ENCODE peak calls at places on chromosome 11, in five cellular contexts. W, Y, Z, J and T are unnamed samples.

GRCh38 chr11:70742553-70743291 is 344.4 kb downstream of the CTTN start:
- DNase-seq in Y (no peak), W (no peak), J (no peak), Z (no peak), T (no peak)

GRCh38 chr11:13535819-13536218 is 40.0 kb upstream of the PTH start:
- DNase-seq in W (no peak), Y (no peak), J (no peak), Z (no peak), T (no peak)

GRCh38 chr11:73257342-73258103 is 14.6 kb upstream of the P2RY6 start:
- DNase-seq in Y (peak; percentile 87), W (peak; percentile 91), J (no peak), Z (no peak), T (no peak)

GRCh38 chr11:80241766-80242165 is 800.9 kb upstream of the TENM4 start:
- DNase-seq in J (no peak), Y (no peak), W (peak; percentile 4), Z (no peak), T (no peak)

GRCh38 chr11:131609317-131609716 is 238.9 kb downstream of the NTM start:
- DNase-seq in Y (no peak), J (no peak), Z (no peak), W (peak; percentile 46), T (no peak)

GRCh38 chr11:2923446-2924375 is 5.5 kb downstream of the PHLDA2 start:
- DNase-seq in J (no peak), Y (no peak), Z (no peak), W (no peak), T (no peak)

GRCh38 chr11:19889531-19889930 is 176.9 kb downstream of the NAV2 start:
- DNase-seq in J (no peak), Z (no peak), W (peak; percentile 38), Y (no peak), T (no peak)

GRCh38 chr11:128536521-128536920 is 50.8 kb downstream of the ETS1 start:
- DNase-seq in J (no peak), W (no peak), Z (no peak), Y (no peak), T (no peak)

GRCh38 chr11:96049426-96049825 is 125.5 kb upstream of the MTMR2 start:
- DNase-seq in W (peak; percentile 76), J (no peak), Y (no peak), Z (no peak), T (no peak)

GRCh38 chr11:13486926-13487660 is 8.7 kb downstream of the PTH start:
- DNase-seq in Y (no peak), Z (peak; percentile 2), J (peak; percentile 76), W (no peak), T (no peak)

GRCh38 chr11:12680246-12680939 is 6.2 kb downstream of the TEAD1 start:
- DNase-seq in W (peak; percentile 91), Z (peak; percentile 82), J (no peak), Y (peak; percentile 84), T (peak; percentile 82)

GRCh38 chr11:115333106-115333505 is 171.1 kb downstream of the CADM1 start:
- DNase-seq in Y (no peak), Z (no peak), W (peak; percentile 65), J (no peak), T (no peak)

GRCh38 chr11:72814831-72815618 is 814 bp downstream of the ATG16L2 start:
- DNase-seq in J (no peak), Y (peak; percentile 79), W (peak; percentile 54), Z (no peak), T (no peak)

GRCh38 chr11:61349189-61349751 is 12.4 kb downstream of the CYB561A3 start:
- DNase-seq in W (no peak), Y (peak; percentile 59), J (no peak), Z (no peak), T (no peak)

GRCh38 chr11:118841469-118842222 is 42.0 kb upstream of the CXCR5 start:
- DNase-seq in Z (no peak), W (no peak), J (no peak), Y (no peak), T (no peak)

GRCh38 chr11:58059011-58059358 is 28.2 kb downstream of the OR6Q1 start:
- DNase-seq in W (peak; percentile 92), Y (no peak), Z (no peak), J (no peak), T (no peak)

GRCh38 chr11:14907411-14908213 is 15.6 kb upstream of the CYP2R1 start:
- DNase-seq in Y (peak; percentile 78), W (peak; percentile 21), J (peak; percentile 85), Z (peak; percentile 32), T (peak; percentile 24)

GRCh38 chr11:19979519-19979845 is 180.8 kb downstream of the DBX1 start:
- DNase-seq in Z (no peak), Y (no peak), J (no peak), W (no peak), T (no peak)

GRCh38 chr11:86940122-86940777 is 14.9 kb downstream of the FZD4 start:
- DNase-seq in J (no peak), Y (no peak), W (peak; percentile 83), Z (no peak), T (no peak)

GRCh38 chr11:61120865-61121831 is 18.9 kb downstream of the CD5 start:
- DNase-seq in Z (no peak), W (peak; percentile 34), J (no peak), Y (no peak), T (no peak)

GRCh38 chr11:75461136-75461535 is 28.1 kb upstream of the KLHL35 start:
- DNase-seq in Y (no peak), J (no peak), W (no peak), Z (no peak), T (no peak)

GRCh38 chr11:118998388-118998717 is 415 bp downstream of the CENATAC start:
- DNase-seq in Y (no peak), J (no peak), Z (no peak), W (no peak), T (no peak)

GRCh38 chr11:17012712-17013547 is 1.3 kb downstream of the PLEKHA7 start:
- DNase-seq in Y (peak; percentile 78), Z (no peak), J (peak; percentile 89), W (peak; percentile 52), T (peak; percentile 23)

GRCh38 chr11:94315664-94316063 is 11.3 kb downstream of the IZUMO1R start:
- DNase-seq in W (peak; percentile 36), Y (no peak), J (no peak), Z (no peak), T (no peak)

GRCh38 chr11:12079726-12080556 is 30.4 kb upstream of the MICAL2 start:
- DNase-seq in Z (no peak), W (peak; percentile 99), J (no peak), Y (peak; percentile 94), T (no peak)

GRCh38 chr11:109865558-109866186 is 227.5 kb upstream of the ZC3H12C start:
- DNase-seq in Z (peak; percentile 12), Y (no peak), W (no peak), J (no peak), T (peak; percentile 6)

GRCh38 chr11:87391501-87391900 is 353.8 kb downstream of the TMEM135 start:
- DNase-seq in Y (no peak), W (no peak), Z (no peak), J (no peak), T (no peak)

GRCh38 chr11:5043385-5043784 is 2.9 kb upstream of the OR52J3 start:
- DNase-seq in J (no peak), Z (no peak), Y (no peak), W (peak; percentile 31), T (no peak)

GRCh38 chr11:68211546-68211945 is 1.6 kb downstream of the KMT5B start:
- DNase-seq in W (no peak), Z (no peak), Y (no peak), J (no peak), T (no peak)

DNA sequence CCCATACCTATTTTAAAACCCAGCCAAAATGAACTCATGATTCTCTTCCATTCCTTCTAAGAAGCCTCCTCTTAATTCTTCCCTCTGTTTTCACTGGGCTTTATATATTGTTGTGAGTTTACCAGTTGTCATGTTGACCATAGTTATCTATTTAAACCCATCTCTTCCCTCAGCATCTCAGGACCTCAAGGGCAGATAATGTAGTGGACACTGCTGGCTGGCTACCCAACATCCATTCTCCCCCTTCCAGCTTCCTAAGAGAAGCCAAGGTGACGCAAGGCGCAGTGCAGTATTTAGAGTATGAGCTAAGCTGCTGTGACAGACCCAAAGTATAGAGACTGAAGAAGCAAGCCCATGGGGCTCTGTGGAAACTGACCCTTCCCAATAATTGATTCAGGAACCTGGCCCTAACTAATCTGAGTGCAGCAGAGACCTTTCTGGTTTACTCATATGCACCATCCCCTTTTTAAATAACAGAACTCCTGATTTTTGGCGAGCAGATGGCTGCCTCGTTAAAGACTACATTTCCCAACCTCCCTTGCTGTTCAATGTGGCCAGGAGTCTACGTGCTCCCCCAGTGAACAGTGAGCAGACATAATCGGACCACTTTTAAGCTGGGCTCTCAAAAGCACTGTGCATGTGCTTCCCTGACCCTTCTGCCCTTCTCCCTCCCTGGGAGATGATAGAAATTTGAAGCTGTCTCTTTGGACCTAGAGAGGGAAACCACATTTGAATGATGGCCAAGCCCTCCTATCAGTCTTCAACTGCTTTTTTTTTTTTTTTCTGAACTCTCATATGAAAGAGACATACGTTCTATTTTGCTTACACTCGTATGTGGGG is 28.1 kb upstream of the CREB3L1 start:
- DNase-seq in W (peak; percentile 67), Z (no peak), Y (no peak), J (no peak), T (no peak)
- H3K27ac ChIP-seq in W (peak overlapping the region; percentile 94), Z (no peak overlapping the region), Y (no peak overlapping the region), J (no peak overlapping the region), T (no peak overlapping the region)

GRCh38 chr11:33690290-33691050 is 10.2 kb downstream of the C11orf91 start:
- DNase-seq in W (peak; percentile 99), Z (peak; percentile 43), Y (peak; percentile 86), J (no peak), T (peak; percentile 57)

GRCh38 chr11:33691051-33691864 is 9.4 kb downstream of the C11orf91 start:
- DNase-seq in Y (no peak), Z (no peak), W (no peak), J (no peak), T (no peak)

GRCh38 chr11:33687733-33688479 is 12.7 kb downstream of the C11orf91 start:
- DNase-seq in Z (no peak), W (peak; percentile 78), J (no peak), Y (no peak), T (peak; percentile 31)

GRCh38 chr11:33689506-33689905 is 11.1 kb downstream of the C11orf91 start:
- DNase-seq in Z (no peak), Y (no peak), W (no peak), J (no peak), T (no peak)

GRCh38 chr11:33689089-33689488 is 11.5 kb downstream of the C11orf91 start:
- DNase-seq in W (no peak), J (no peak), Z (no peak), Y (no peak), T (no peak)
- H3K27ac ChIP-seq in W (peak overlapping the region; percentile 82), J (no peak overlapping the region), Z (no peak overlapping the region), Y (peak overlapping the region; percentile 84), T (no peak overlapping the region)

GRCh38 chr11:830295-831131 is 2.2 kb upstream of the CD151 start:
- DNase-seq in Y (no peak), J (peak; percentile 73), Z (no peak), W (no peak), T (no peak)

GRCh38 chr11:829946-830294 is 2.2 kb downstream of the CRACR2B start:
- DNase-seq in W (no peak), J (no peak), Z (no peak), Y (no peak), T (no peak)

GRCh38 chr11:827861-828167 is at the start of gene CRACR2B:
- DNase-seq in Z (no peak), Y (no peak), W (no peak), J (no peak), T (no peak)

GRCh38 chr11:828501-829115 is 889 bp downstream of the CRACR2B start:
- DNase-seq in Y (no peak), W (no peak), J (peak; percentile 67), Z (no peak), T (no peak)

GRCh38 chr11:829116-829945 is 1.6 kb downstream of the CRACR2B start:
- DNase-seq in W (no peak), Z (no peak), J (no peak), Y (no peak), T (no peak)
- H3K27ac ChIP-seq in W (no peak overlapping the region), Z (peak overlapping the region; percentile 24), J (peak overlapping the region; percentile 30), Y (peak overlapping the region; percentile 70), T (no peak overlapping the region)

GRCh38 chr11:9577032-9577431 is 3.6 kb downstream of the WEE1 start:
- DNase-seq in J (no peak), Y (no peak), W (peak; percentile 73), Z (no peak), T (no peak)
- H3K27ac ChIP-seq in J (peak overlapping the region; percentile 25), Y (peak overlapping the region; percentile 61), W (peak overlapping the region; percentile 18), Z (no peak overlapping the region), T (no peak overlapping the region)